ENCODE peak calls at places on chromosome 1, in six cellular contexts. One of them, this sample, is unnamed.

GRCh38 chr1:218374401-218374848 is 29.3 kb downstream of the TGFB2 start:
- DNase-seq in HCT116: no peak
- DNase-seq in hepatocyte: no peak
- DNase-seq in GM23338: no peak
- DNase-seq in GM23248: peak
- DNase-seq in MM.1S: no peak
- DNase-seq in this sample: peak

GRCh38 chr1:153881764-153882163 is 41.0 kb downstream of the GATAD2B start:
- DNase-seq in HCT116: no peak
- DNase-seq in hepatocyte: peak
- DNase-seq in GM23338: no peak
- DNase-seq in GM23248: peak
- DNase-seq in MM.1S: no peak
- DNase-seq in this sample: no peak

GRCh38 chr1:22582670-22583635 is 19.7 kb downstream of the EPHA8 start:
- DNase-seq in HCT116: no peak
- DNase-seq in hepatocyte: no peak
- DNase-seq in GM23338: no peak
- DNase-seq in GM23248: no peak
- DNase-seq in MM.1S: no peak
- DNase-seq in this sample: no peak

GRCh38 chr1:198147216-198147615 is 9.6 kb upstream of the NEK7 start:
- DNase-seq in HCT116: no peak
- DNase-seq in hepatocyte: no peak
- DNase-seq in GM23338: no peak
- DNase-seq in GM23248: no peak
- DNase-seq in MM.1S: no peak
- DNase-seq in this sample: no peak

GRCh38 chr1:200894712-200895447 is at the start of gene INAVA:
- DNase-seq in HCT116: peak
- DNase-seq in hepatocyte: peak
- DNase-seq in GM23338: peak
- DNase-seq in GM23248: no peak
- DNase-seq in MM.1S: no peak
- DNase-seq in this sample: peak

GRCh38 chr1:47390843-47391242 is 25.2 kb upstream of the FOXE3 start:
- DNase-seq in HCT116: no peak
- DNase-seq in hepatocyte: peak
- DNase-seq in GM23338: no peak
- DNase-seq in GM23248: no peak
- DNase-seq in MM.1S: no peak
- DNase-seq in this sample: no peak

GRCh38 chr1:42777860-42778259 is 6.9 kb upstream of the TMEM269 start:
- DNase-seq in HCT116: no peak
- DNase-seq in hepatocyte: peak
- DNase-seq in GM23338: peak
- DNase-seq in GM23248: peak
- DNase-seq in MM.1S: peak
- DNase-seq in this sample: peak

GRCh38 chr1:19123837-19124236 is 86.2 kb downstream of the UBR4 start:
- DNase-seq in HCT116: no peak
- DNase-seq in hepatocyte: no peak
- DNase-seq in GM23338: no peak
- DNase-seq in GM23248: no peak
- DNase-seq in MM.1S: no peak
- DNase-seq in this sample: no peak

GRCh38 chr1:43388021-43388575 is 1.5 kb downstream of the MED8 start:
- DNase-seq in HCT116: no peak
- DNase-seq in hepatocyte: no peak
- DNase-seq in GM23338: no peak
- DNase-seq in GM23248: peak
- DNase-seq in MM.1S: no peak
- DNase-seq in this sample: peak

GRCh38 chr1:4485398-4485797 is 169.0 kb upstream of the AJAP1 start:
- DNase-seq in HCT116: no peak
- DNase-seq in hepatocyte: no peak
- DNase-seq in GM23338: no peak
- DNase-seq in GM23248: no peak
- DNase-seq in MM.1S: no peak
- DNase-seq in this sample: no peak

GRCh38 chr1:221711642-221712041 is 30.2 kb downstream of the DUSP10 start:
- DNase-seq in HCT116: no peak
- DNase-seq in hepatocyte: no peak
- DNase-seq in GM23338: no peak
- DNase-seq in GM23248: no peak
- DNase-seq in MM.1S: no peak
- DNase-seq in this sample: no peak

GRCh38 chr1:45328680-45329079 is 2.0 kb downstream of the HPDL start:
- DNase-seq in HCT116: no peak
- DNase-seq in hepatocyte: no peak
- DNase-seq in GM23338: peak
- DNase-seq in GM23248: no peak
- DNase-seq in MM.1S: no peak
- DNase-seq in this sample: no peak

GRCh38 chr1:210292276-210292851 is 36.3 kb upstream of the HHAT start:
- DNase-seq in HCT116: peak
- DNase-seq in hepatocyte: peak
- DNase-seq in GM23338: peak
- DNase-seq in GM23248: peak
- DNase-seq in MM.1S: peak
- DNase-seq in this sample: peak

GRCh38 chr1:164440222-164440621 is 118.8 kb upstream of the PBX1 start:
- DNase-seq in HCT116: no peak
- DNase-seq in hepatocyte: peak
- DNase-seq in GM23338: peak
- DNase-seq in GM23248: peak
- DNase-seq in MM.1S: peak
- DNase-seq in this sample: peak

GRCh38 chr1:159436469-159436868 is 3.1 kb upstream of the OR10J1 start:
- DNase-seq in HCT116: no peak
- DNase-seq in hepatocyte: no peak
- DNase-seq in GM23338: no peak
- DNase-seq in GM23248: no peak
- DNase-seq in MM.1S: no peak
- DNase-seq in this sample: no peak

GRCh38 chr1:80375662-80376061 is 1369.1 kb upstream of the ADGRL4 start:
- DNase-seq in HCT116: no peak
- DNase-seq in hepatocyte: no peak
- DNase-seq in GM23338: no peak
- DNase-seq in GM23248: peak
- DNase-seq in MM.1S: no peak
- DNase-seq in this sample: peak

GRCh38 chr1:200302192-200302892 is 107.5 kb downstream of the ZNF281 start:
- DNase-seq in HCT116: no peak
- DNase-seq in hepatocyte: peak
- DNase-seq in GM23338: peak
- DNase-seq in GM23248: peak
- DNase-seq in MM.1S: peak
- DNase-seq in this sample: peak

GRCh38 chr1:115078708-115079107 is 10.6 kb downstream of the TSPAN2 start:
- DNase-seq in HCT116: no peak
- DNase-seq in hepatocyte: no peak
- DNase-seq in GM23338: no peak
- DNase-seq in GM23248: no peak
- DNase-seq in MM.1S: peak
- DNase-seq in this sample: no peak

GRCh38 chr1:22457356-22457755 is 5.7 kb downstream of the ZBTB40 start:
- DNase-seq in HCT116: no peak
- DNase-seq in hepatocyte: no peak
- DNase-seq in GM23338: no peak
- DNase-seq in GM23248: peak
- DNase-seq in MM.1S: no peak
- DNase-seq in this sample: no peak

GRCh38 chr1:96579639-96580038 is 141.9 kb upstream of the PTBP2 start:
- DNase-seq in HCT116: no peak
- DNase-seq in hepatocyte: no peak
- DNase-seq in GM23338: no peak
- DNase-seq in GM23248: peak
- DNase-seq in MM.1S: no peak
- DNase-seq in this sample: peak

GRCh38 chr1:29550119-29550841 is 314.0 kb downstream of the PTPRU start:
- DNase-seq in HCT116: no peak
- DNase-seq in hepatocyte: peak
- DNase-seq in GM23338: peak
- DNase-seq in GM23248: no peak
- DNase-seq in MM.1S: no peak
- DNase-seq in this sample: peak

GRCh38 chr1:235809949-235810348 is 56.8 kb downstream of the LYST start:
- DNase-seq in HCT116: no peak
- DNase-seq in hepatocyte: no peak
- DNase-seq in GM23338: no peak
- DNase-seq in GM23248: no peak
- DNase-seq in MM.1S: no peak
- DNase-seq in this sample: no peak

GRCh38 chr1:76379506-76379905 is 305.0 kb downstream of the ST6GALNAC3 start:
- DNase-seq in HCT116: no peak
- DNase-seq in hepatocyte: no peak
- DNase-seq in GM23338: no peak
- DNase-seq in GM23248: no peak
- DNase-seq in MM.1S: no peak
- DNase-seq in this sample: no peak

GRCh38 chr1:193260056-193260750 is 73.8 kb upstream of the B3GALT2 start:
- DNase-seq in HCT116: no peak
- DNase-seq in hepatocyte: no peak
- DNase-seq in GM23338: no peak
- DNase-seq in GM23248: no peak
- DNase-seq in MM.1S: no peak
- DNase-seq in this sample: no peak

GRCh38 chr1:211476200-211476849 is 15.6 kb downstream of the RD3 start:
- DNase-seq in HCT116: peak
- DNase-seq in hepatocyte: peak
- DNase-seq in GM23338: peak
- DNase-seq in GM23248: peak
- DNase-seq in MM.1S: peak
- DNase-seq in this sample: peak

GRCh38 chr1:6602669-6603423 is at the start of gene KLHL21:
- DNase-seq in HCT116: peak
- DNase-seq in hepatocyte: peak
- DNase-seq in GM23338: peak
- DNase-seq in GM23248: peak
- DNase-seq in MM.1S: peak
- DNase-seq in this sample: peak
- TF ChIP-seq EZH2phosphoT487 in HCT116: no peak
- TF ChIP-seq EZH2phosphoT487 in hepatocyte: no peak
- TF ChIP-seq EZH2phosphoT487 in GM23338: no peak
- TF ChIP-seq EZH2phosphoT487 in GM23248: no peak
- TF ChIP-seq EZH2phosphoT487 in MM.1S: no peak
- TF ChIP-seq EZH2phosphoT487 in this sample: no peak

DNA sequence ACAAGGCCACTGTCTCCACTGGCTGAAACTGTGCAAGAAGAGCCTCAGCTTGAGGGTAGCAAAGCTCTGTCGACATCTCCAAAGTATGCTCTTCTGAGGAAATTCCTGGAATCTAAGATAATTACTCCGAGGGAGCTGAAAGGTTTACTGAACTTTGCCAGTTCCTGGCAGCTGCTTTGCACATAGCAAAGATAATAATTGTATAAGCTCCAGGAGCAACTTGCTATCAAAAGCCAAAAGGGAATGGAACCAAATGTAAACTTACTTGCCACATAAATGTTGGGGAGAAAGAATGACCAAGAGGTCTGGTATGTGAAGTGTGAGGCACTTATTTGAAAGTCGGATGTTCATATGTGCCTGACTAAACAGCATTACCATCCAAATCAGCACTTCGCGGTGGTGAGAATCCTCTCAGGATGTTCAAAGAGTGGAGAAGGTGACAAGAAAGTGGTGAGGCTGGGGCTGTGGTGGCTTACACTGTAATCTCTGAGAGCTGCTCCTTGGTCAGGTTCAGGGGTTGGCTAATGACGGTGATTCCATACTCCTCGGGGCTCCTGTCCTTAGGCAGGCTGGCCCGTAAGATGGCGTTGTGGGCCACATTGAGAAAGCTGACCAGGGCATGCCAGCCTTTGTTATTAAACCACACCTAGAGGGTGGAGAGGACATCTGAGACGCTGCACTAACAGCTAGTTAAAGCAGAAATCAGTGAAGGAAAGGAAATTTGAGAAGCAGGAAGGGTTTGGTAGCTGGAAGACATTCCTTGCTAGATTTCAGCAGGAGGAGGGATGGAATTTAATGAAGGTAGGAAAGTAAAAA is 100.0 kb downstream of the ABCA4 start:
- DNase-seq in HCT116: no peak
- DNase-seq in hepatocyte: peak
- DNase-seq in GM23338: peak
- DNase-seq in GM23248: peak
- DNase-seq in MM.1S: no peak
- DNase-seq in this sample: peak
- TF ChIP-seq EZH2phosphoT487 in HCT116: no peak
- TF ChIP-seq EZH2phosphoT487 in hepatocyte: no peak
- TF ChIP-seq EZH2phosphoT487 in GM23338: no peak
- TF ChIP-seq EZH2phosphoT487 in GM23248: peak
- TF ChIP-seq EZH2phosphoT487 in MM.1S: no peak
- TF ChIP-seq EZH2phosphoT487 in this sample: no peak

DNA sequence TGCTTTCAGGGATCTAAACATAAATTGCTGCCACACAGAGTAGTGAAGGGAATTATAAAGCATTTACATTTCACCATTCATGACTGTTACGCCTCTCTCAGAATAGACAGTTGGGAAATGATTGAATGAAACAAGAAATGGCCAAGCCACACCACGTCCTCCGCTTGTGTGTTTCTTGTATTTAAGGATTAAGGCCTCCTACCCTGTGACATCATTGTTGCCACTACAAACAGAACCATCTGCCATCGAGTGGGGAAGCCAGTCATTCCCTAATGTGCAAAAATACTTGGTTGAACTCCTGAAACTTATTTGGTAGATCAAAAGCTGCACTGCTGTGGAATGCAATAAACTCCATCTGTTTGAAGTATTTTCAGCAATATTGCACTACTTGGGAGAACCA is 99.1 kb upstream of the C1orf105 start:
- DNase-seq in HCT116: no peak
- DNase-seq in hepatocyte: no peak
- DNase-seq in GM23338: no peak
- DNase-seq in GM23248: peak
- DNase-seq in MM.1S: no peak
- DNase-seq in this sample: peak
- TF ChIP-seq EZH2phosphoT487 in HCT116: no peak
- TF ChIP-seq EZH2phosphoT487 in hepatocyte: no peak
- TF ChIP-seq EZH2phosphoT487 in GM23338: no peak
- TF ChIP-seq EZH2phosphoT487 in GM23248: no peak
- TF ChIP-seq EZH2phosphoT487 in MM.1S: no peak
- TF ChIP-seq EZH2phosphoT487 in this sample: no peak

DNA sequence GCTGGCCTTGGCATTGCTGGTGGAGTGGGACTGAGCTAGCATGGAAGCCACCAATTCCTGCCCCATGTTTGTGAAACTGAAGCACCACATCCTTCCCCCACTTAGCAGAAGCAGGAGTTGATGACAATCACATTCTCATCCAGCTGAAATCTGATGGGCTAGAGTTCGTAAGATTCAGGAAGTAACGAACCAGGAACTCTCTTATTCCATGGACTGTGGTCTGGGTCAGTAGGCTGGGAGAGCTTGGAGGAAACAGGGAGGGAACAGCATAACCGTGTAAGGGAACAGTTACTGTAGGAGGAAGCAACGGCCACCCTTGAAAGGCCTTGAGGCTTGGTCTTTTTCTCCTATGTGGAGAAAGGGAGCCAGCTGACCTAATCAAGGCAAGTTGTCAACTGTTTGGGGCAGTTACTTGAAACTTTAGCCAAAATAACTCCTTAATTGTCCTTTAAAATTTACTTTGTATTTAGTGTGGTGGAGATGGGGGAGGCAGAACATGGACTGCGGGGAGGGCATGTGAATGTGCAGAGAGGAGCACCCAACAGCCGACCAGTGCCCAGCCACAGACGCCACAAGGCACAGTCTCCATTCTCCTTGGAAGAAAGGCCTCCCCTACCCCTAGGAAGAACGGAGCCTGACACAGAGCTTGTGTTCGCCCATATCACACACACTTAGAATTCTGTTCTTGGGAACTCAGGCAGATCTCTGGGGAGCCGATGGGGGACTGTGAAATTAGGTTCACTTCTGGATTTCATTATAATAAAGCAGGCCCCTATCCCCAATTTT is 2.0 kb upstream of the COQ8A start:
- DNase-seq in HCT116: no peak
- DNase-seq in hepatocyte: no peak
- DNase-seq in GM23338: no peak
- DNase-seq in GM23248: no peak
- DNase-seq in MM.1S: no peak
- DNase-seq in this sample: no peak
- TF ChIP-seq EZH2phosphoT487 in HCT116: no peak
- TF ChIP-seq EZH2phosphoT487 in hepatocyte: no peak
- TF ChIP-seq EZH2phosphoT487 in GM23338: no peak
- TF ChIP-seq EZH2phosphoT487 in GM23248: no peak
- TF ChIP-seq EZH2phosphoT487 in MM.1S: no peak
- TF ChIP-seq EZH2phosphoT487 in this sample: no peak